ENCODE peak calls at places on chromosome 14, in nine cellular contexts. D, M, P, F, A, R, Y, G and O are unnamed samples.

GRCh38 chr14:104665092-104665662 is 24.2 kb upstream of the INF2 start:
- DNase-seq in D (no peak), M (peak), P (no peak), F (no peak), A (no peak), R (no peak), Y (no peak), G (no peak), O (no peak)

GRCh38 chr14:101963611-101964296 is 619 bp upstream of the DYNC1H1 start:
- DNase-seq in D (no peak), M (no peak), P (no peak), F (no peak), A (peak), R (no peak), Y (no peak), G (no peak), O (no peak)

GRCh38 chr14:85824526-85824925 is 294.6 kb downstream of the FLRT2 start:
- DNase-seq in D (no peak), M (no peak), P (no peak), F (no peak), A (no peak), R (no peak), Y (no peak), G (no peak), O (no peak)

GRCh38 chr14:106318700-106319099 is 792.3 kb downstream of the TMEM121 start:
- DNase-seq in D (no peak), M (no peak), P (no peak), F (no peak), A (no peak), R (no peak), Y (no peak), G (peak), O (no peak)

GRCh38 chr14:81868172-81868571 is 334.5 kb upstream of the SEL1L start:
- DNase-seq in D (no peak), M (no peak), P (no peak), F (no peak), A (no peak), R (peak), Y (no peak), G (no peak), O (no peak)

GRCh38 chr14:102694530-102695171 is 82.6 kb upstream of the TRAF3 start:
- DNase-seq in D (no peak), M (peak), P (peak), F (peak), A (peak), R (peak), Y (peak), G (peak), O (peak)

GRCh38 chr14:50085570-50086315 is 30.6 kb downstream of the VCPKMT start:
- DNase-seq in D (no peak), M (peak), P (no peak), F (no peak), A (no peak), R (no peak), Y (no peak), G (no peak), O (peak)

GRCh38 chr14:89853976-89854693 is 100.4 kb downstream of the EFCAB11 start:
- DNase-seq in D (no peak), M (peak), P (peak), F (no peak), A (no peak), R (no peak), Y (no peak), G (no peak), O (peak)

GRCh38 chr14:104753528-104754212 is 723 bp downstream of the SIVA1 start:
- DNase-seq in D (no peak), M (no peak), P (no peak), F (no peak), A (no peak), R (no peak), Y (no peak), G (peak), O (no peak)

GRCh38 chr14:71438684-71439083 is 493.5 kb upstream of the RGS6 start:
- DNase-seq in D (no peak), M (peak), P (no peak), F (peak), A (no peak), R (no peak), Y (peak), G (no peak), O (no peak)

GRCh38 chr14:38311655-38312054 is 55.8 kb upstream of the CLEC14A start:
- DNase-seq in D (no peak), M (peak), P (no peak), F (no peak), A (no peak), R (no peak), Y (no peak), G (no peak), O (no peak)

GRCh38 chr14:54570651-54571415 is 3.9 kb downstream of the SAMD4A start:
- DNase-seq in D (no peak), M (peak), P (peak), F (no peak), A (no peak), R (peak), Y (no peak), G (no peak), O (peak)

GRCh38 chr14:104388631-104389325 is 190.8 kb upstream of the C14orf180 start:
- DNase-seq in D (no peak), M (no peak), P (no peak), F (no peak), A (no peak), R (no peak), Y (no peak), G (no peak), O (no peak)

GRCh38 chr14:100532916-100533630 is 54.1 kb downstream of the BEGAIN start:
- DNase-seq in D (peak), M (peak), P (no peak), F (peak), A (peak), R (no peak), Y (no peak), G (no peak), O (no peak)

DNA sequence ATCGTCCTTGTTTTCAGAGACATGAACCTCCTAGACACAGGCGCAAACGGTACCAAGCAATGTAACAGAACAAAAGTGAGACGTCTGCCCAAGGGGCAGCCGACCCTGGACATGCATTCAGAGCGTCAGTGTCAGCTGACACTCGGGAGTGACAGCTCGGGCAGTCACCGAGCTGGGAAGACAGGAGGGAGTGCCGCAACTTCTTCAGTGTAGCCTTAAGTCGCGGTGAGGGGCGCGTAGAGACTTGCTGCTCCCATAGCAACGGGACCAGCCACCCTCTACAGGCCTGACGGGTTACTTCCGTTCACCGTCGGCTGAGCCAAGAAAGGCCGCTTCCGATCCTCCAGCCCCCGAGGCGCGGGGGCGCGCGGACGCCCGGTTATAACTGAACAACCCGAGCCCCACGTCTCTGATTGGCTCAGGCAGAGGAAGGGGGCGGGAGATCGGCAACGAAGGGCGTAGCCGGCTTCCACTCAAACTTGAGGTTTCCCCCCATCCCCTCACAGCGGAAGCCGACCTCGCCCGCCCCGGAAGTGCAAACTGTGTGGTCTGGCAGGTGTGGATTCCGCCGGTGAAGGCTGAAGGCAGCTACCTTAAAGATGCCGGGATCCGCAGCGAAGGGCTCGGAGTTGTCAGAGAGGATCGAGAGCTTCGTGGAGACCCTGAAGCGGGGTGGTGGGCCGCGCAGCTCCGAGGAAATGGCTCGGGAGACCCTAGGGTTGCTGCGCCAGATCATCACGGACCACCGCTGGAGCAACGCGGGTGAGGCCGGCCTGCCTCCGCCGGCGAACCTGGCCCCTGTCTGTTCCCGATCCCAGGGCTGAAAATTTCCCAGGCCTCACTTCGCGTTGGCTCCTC is at the start of gene EIF2B2:
- DNase-seq in D (peak), M (peak), P (peak), F (peak), A (peak), R (peak), Y (peak), G (peak), O (peak)
- TF ChIP-seq CTCF in D (no peak), M (peak), P (no peak), F (peak), A (peak), R (no peak), Y (no peak), G (no peak), O (peak)

GRCh38 chr14:72565917-72566316 is 328.0 kb downstream of the DPF3 start:
- DNase-seq in D (no peak), M (no peak), P (no peak), F (no peak), A (no peak), R (no peak), Y (no peak), G (no peak), O (no peak)
- TF ChIP-seq CTCF in D (no peak), M (no peak), P (no peak), F (no peak), A (no peak), R (no peak), Y (no peak), G (no peak), O (no peak)

GRCh38 chr14:34537677-34538009 is 1.9 kb downstream of the EAPP start:
- DNase-seq in D (no peak), M (no peak), P (no peak), F (no peak), A (no peak), R (no peak), Y (no peak), G (no peak), O (no peak)

GRCh38 chr14:34538871-34539406 is 562 bp downstream of the EAPP start:
- DNase-seq in D (no peak), M (no peak), P (no peak), F (no peak), A (no peak), R (no peak), Y (no peak), G (no peak), O (no peak)

GRCh38 chr14:34536951-34537676 is 2.4 kb downstream of the EAPP start:
- DNase-seq in D (no peak), M (peak), P (no peak), F (no peak), A (no peak), R (no peak), Y (no peak), G (no peak), O (peak)

DNA sequence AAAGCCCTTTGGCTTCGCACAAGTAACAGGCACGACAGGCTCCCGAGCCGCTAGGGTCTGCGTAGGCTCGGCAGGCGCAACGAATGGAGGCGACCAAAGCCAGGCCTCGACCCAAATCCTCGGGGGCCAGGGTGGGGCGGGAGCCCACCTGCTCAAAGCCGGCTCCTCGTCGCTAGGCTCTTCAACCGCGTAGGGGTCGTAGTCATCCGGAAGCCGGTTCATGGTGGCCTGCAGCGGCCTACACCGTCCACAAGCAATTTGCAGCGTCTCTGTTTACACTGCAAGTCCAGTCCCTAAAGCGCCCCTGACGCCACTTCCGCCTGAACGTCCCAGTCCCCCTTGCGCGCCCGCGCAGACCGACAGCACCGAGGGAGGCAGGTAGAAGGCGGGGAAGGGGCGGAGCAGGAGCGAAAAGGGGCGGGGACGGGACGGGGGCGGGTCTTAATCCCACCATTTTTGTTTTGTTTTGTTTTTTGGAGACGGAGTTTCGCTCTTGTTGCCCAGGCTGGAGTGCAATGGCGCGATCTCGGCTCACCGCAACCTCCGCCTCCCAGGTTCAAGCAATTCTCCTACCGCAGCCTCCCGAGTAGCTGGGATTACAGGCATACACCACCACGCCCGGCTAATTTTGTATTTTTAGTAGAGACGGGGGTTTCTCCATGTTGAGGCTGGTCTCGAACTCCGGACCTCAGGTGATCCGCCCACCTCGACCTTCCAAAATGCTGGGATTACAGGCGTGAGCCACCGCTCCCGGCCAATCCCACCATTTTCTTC is at the start of gene EAPP:
- DNase-seq in D (peak), M (peak), P (peak), F (peak), A (peak), R (peak), Y (peak), G (peak), O (peak)
- TF ChIP-seq CTCF in D (peak), M (no peak), P (no peak), F (peak), A (no peak), R (no peak), Y (no peak), G (no peak), O (peak)

GRCh38 chr14:76844223-76844622 is 18.0 kb downstream of the LRRC74A start:
- DNase-seq in D (peak), M (peak), P (no peak), F (peak), A (peak), R (peak), Y (peak), G (peak), O (no peak)
- TF ChIP-seq CTCF in D (peak), M (peak), P (no peak), F (peak), A (no peak), R (no peak), Y (peak), G (no peak), O (peak)

GRCh38 chr14:45610303-45610702 is 357.3 kb upstream of the MIS18BP1 start:
- DNase-seq in D (no peak), M (no peak), P (no peak), F (no peak), A (no peak), R (peak), Y (peak), G (peak), O (peak)
- TF ChIP-seq CTCF in D (peak), M (no peak), P (no peak), F (no peak), A (no peak), R (no peak), Y (peak), G (no peak), O (peak)

GRCh38 chr14:22099942-22100763 is 426.5 kb upstream of the OR4E1 start:
- DNase-seq in D (no peak), M (peak), P (no peak), F (peak), A (peak), R (peak), Y (peak), G (peak), O (no peak)
- TF ChIP-seq CTCF in D (peak), M (peak), P (peak), F (peak), A (peak), R (peak), Y (peak), G (no peak), O (no peak)

GRCh38 chr14:77409131-77409533 is 14.2 kb downstream of the NOXRED1 start:
- DNase-seq in D (no peak), M (peak), P (no peak), F (no peak), A (no peak), R (peak), Y (no peak), G (peak), O (no peak)
- TF ChIP-seq CTCF in D (no peak), M (no peak), P (peak), F (no peak), A (no peak), R (peak), Y (no peak), G (no peak), O (peak)

DNA sequence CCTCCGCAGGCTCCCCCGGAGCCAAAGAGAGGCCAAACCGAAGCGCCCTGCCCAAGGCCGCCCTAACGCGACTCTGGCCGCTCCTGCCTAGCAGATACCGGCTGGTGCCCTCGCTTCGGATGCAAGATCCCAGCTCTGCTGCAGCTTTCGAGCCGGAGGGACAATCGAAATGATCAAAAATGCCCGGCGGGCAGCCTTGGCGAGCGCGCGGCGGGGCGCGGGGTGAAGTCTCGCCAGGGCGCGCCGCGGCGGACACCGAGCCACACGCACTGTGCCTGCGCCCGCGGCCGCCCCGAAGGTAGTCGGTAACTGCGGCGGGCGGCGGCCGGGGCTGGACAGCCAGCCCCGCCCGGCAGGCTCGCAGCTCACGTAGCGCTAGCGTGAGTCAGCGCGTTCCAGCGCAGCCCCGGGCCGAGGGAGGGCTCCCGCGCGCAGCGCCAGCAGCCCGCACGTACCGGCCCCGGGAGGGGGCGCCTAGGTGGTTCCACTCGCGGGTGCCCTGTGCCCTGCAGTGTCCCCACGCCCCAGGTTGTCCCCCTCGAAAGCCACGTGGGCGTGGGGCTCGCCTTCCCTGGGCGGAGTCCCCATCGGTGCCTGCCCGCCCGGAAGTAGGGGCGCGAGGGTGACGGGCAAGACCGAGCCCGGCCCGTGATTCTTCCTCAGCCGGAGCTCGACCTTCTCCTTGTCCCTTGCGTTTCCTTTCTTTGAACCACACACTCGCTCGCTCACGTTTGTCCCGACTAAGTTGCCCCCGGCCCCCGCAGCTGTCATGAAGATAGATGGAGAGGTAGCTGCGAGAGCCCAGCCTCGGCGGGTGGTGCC is 109.3 kb upstream of the EGLN3 start:
- DNase-seq in D (peak), M (peak), P (no peak), F (peak), A (peak), R (peak), Y (no peak), G (peak), O (peak)
- TF ChIP-seq CTCF in D (peak), M (peak), P (peak), F (peak), A (peak), R (peak), Y (peak), G (no peak), O (peak)

DNA sequence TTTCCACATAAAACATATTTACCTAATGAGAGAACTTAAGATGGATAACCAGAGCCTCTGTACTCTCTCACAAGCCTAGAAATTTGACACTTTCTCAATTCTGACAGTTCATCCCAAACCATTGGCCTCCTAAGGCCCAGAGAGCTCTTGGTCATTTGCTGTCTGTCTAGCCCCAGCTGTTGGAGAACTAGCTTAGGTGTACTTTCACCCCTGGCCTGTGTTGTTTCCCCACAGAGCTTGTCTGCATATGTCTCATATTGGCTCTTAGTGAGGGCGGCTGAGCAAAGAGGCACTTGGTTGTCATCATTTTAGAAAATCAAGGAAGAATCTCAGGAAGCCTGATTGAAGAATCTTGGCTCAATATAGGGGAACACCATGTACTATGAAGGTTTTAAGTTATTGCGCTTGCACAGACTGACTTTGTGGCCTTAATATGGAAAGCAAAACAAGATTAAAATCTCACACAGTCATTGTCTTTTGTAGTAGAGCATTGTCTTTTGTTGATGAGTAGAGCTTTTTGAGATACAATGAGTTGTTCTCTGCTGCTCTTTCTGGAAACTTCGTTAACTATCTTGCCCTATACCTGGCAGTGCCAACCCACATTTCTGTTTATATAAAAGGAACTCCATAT is 324.6 kb downstream of the RAD51B start:
- DNase-seq in D (no peak), M (peak), P (no peak), F (peak), A (no peak), R (peak), Y (no peak), G (peak), O (no peak)
- TF ChIP-seq CTCF in D (no peak), M (no peak), P (no peak), F (no peak), A (no peak), R (no peak), Y (no peak), G (no peak), O (no peak)